ENCODE peak calls at places on chromosomes 13 and 19, in nine cellular contexts. R, J, N, B, C, P, Y, E and Z are unnamed samples.

GRCh38 chr19:46896076-46896794 is 35.4 kb downstream of the ARHGAP35 start:
- DNase-seq in R (no peak), J (no peak), N (no peak), B (no peak), C (no peak), P (no peak), Y (no peak), E (peak), Z (no peak)

GRCh38 chr13:108961542-108962125 is 332.2 kb downstream of the MYO16 start:
- DNase-seq in R (no peak), J (no peak), N (no peak), B (no peak), C (no peak), P (no peak), Y (peak), E (no peak), Z (no peak)

GRCh38 chr19:17390665-17391370 is 3.2 kb downstream of the CCDC194 start:
- DNase-seq in R (peak), J (peak), N (peak), B (peak), C (peak), P (peak), Y (peak), E (peak), Z (peak)

GRCh38 chr13:62302341-62302740 is 886.7 kb upstream of the PCDH20 start:
- DNase-seq in R (no peak), J (no peak), N (no peak), B (no peak), C (no peak), P (no peak), Y (no peak), E (no peak), Z (no peak)

GRCh38 chr13:25744176-25744575 is 307.6 kb downstream of the SHISA2 start:
- DNase-seq in R (no peak), J (no peak), N (no peak), B (no peak), C (no peak), P (no peak), Y (peak), E (no peak), Z (peak)

GRCh38 chr19:6811906-6812305 is 39.4 kb downstream of the VAV1 start:
- DNase-seq in R (no peak), J (no peak), N (no peak), B (no peak), C (no peak), P (no peak), Y (no peak), E (peak), Z (no peak)

GRCh38 chr13:48536851-48537250 is 4.0 kb upstream of the RCBTB2 start:
- DNase-seq in R (no peak), J (no peak), N (no peak), B (no peak), C (no peak), P (no peak), Y (no peak), E (no peak), Z (no peak)

GRCh38 chr19:46776927-46777911 is 11.2 kb downstream of the SLC1A5 start:
- DNase-seq in R (no peak), J (no peak), N (no peak), B (no peak), C (no peak), P (no peak), Y (no peak), E (no peak), Z (no peak)

GRCh38 chr19:35075202-35076025 is 33.9 kb downstream of the HPN start:
- DNase-seq in R (no peak), J (no peak), N (no peak), B (no peak), C (no peak), P (no peak), Y (no peak), E (no peak), Z (no peak)

GRCh38 chr13:45102136-45102802 is 18.0 kb upstream of the GTF2F2 start:
- DNase-seq in R (no peak), J (no peak), N (no peak), B (no peak), C (no peak), P (no peak), Y (no peak), E (no peak), Z (no peak)

GRCh38 chr19:13083627-13084026 is 19.0 kb downstream of the LYL1 start:
- DNase-seq in R (no peak), J (no peak), N (no peak), B (no peak), C (no peak), P (no peak), Y (no peak), E (no peak), Z (no peak)

GRCh38 chr19:45280471-45280961 is 29.4 kb downstream of the MARK4 start:
- DNase-seq in R (no peak), J (no peak), N (no peak), B (no peak), C (no peak), P (no peak), Y (peak), E (no peak), Z (no peak)

GRCh38 chr13:106990594-106990993 is 422.7 kb upstream of the ARGLU1 start:
- DNase-seq in R (no peak), J (no peak), N (no peak), B (no peak), C (no peak), P (no peak), Y (no peak), E (no peak), Z (no peak)

GRCh38 chr13:95641961-95642621 is 2.4 kb downstream of the DZIP1 start:
- DNase-seq in R (peak), J (no peak), N (peak), B (peak), C (peak), P (peak), Y (no peak), E (peak), Z (no peak)

GRCh38 chr13:111510502-111511218 is 190.2 kb downstream of the TEX29 start:
- DNase-seq in R (no peak), J (no peak), N (peak), B (no peak), C (no peak), P (no peak), Y (no peak), E (no peak), Z (no peak)

GRCh38 chr13:88136098-88136790 is 465.1 kb downstream of the SLITRK5 start:
- DNase-seq in R (no peak), J (no peak), N (no peak), B (no peak), C (no peak), P (no peak), Y (no peak), E (no peak), Z (no peak)

GRCh38 chr19:23991170-23991569 is 76.5 kb downstream of the ZNF726 start:
- DNase-seq in R (no peak), J (peak), N (peak), B (no peak), C (no peak), P (no peak), Y (no peak), E (peak), Z (no peak)

GRCh38 chr13:42215578-42216421 is 56.2 kb upstream of the AKAP11 start:
- DNase-seq in R (peak), J (no peak), N (no peak), B (no peak), C (no peak), P (no peak), Y (no peak), E (no peak), Z (no peak)

GRCh38 chr19:11421607-11422098 is 2.5 kb upstream of the RGL3 start:
- DNase-seq in R (peak), J (peak), N (peak), B (peak), C (peak), P (no peak), Y (no peak), E (peak), Z (no peak)

GRCh38 chr13:108964601-108965000 is 335.2 kb downstream of the MYO16 start:
- DNase-seq in R (no peak), J (no peak), N (no peak), B (no peak), C (no peak), P (no peak), Y (no peak), E (no peak), Z (no peak)

GRCh38 chr13:28657784-28658538 is 969 bp upstream of the POMP start:
- DNase-seq in R (no peak), J (no peak), N (no peak), B (no peak), C (no peak), P (no peak), Y (peak), E (no peak), Z (no peak)
- TF ChIP-seq CTCF in R (no peak), J (no peak), N (no peak), B (peak), C (no peak), P (no peak), Y (no peak), E (no peak), Z (no peak)

GRCh38 chr19:10009714-10010224 is 535 bp downstream of the COL5A3 start:
- DNase-seq in R (no peak), J (no peak), N (no peak), B (no peak), C (no peak), P (no peak), Y (no peak), E (no peak), Z (no peak)
- H3K4me3 ChIP-seq in R (peak), J (peak), N (peak), B (peak), C (peak), P (peak), Y (no peak), E (no peak), Z (peak)

DNA sequence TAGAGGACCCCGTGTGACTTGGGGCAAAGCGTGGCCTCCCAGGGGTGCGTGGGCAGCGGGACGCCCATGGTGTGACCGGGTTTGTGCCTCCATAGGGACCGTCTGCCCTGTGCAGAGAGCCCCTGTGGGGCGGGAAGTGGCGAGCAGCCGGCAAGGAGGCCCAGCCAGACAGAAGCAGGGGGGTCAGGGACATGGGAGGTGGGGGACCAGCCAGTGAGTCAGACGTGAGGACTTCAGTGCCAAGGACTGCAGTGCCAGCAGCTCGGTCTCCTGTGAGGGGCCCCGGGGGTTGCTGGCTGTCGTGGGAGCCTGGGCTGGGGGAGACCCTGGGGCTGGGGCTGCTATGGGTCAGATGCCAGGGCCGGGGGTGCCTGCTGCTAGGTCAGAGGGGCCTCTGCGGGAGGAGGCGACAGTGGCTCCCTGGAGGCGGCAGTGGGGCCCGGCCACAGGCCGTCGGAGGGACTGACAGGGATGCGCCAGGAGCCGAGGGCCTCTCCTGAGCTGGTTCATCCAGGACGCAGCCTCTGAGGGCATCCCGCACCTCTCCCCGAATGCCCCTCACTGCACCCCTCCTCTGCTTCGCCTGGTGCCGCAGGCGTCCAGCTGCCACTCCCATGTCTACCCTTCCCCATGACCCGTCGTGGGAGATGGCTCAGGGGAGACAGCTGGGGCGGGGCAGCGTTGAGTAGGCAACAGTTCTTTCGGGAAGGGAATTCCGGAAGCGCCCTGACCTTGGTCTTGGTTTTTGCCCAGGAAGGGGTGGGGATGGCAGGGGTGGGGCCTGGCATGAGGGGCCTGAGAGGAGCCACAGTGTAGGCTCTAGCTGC is 80.0 kb downstream of the KDM4B start:
- DNase-seq in R (peak), J (no peak), N (no peak), B (no peak), C (no peak), P (peak), Y (no peak), E (no peak), Z (no peak)
- H3K27ac ChIP-seq in R (peak), J (no peak), N (no peak), B (no peak), C (no peak), P (no peak), Y (no peak), E (no peak), Z (peak)

GRCh38 chr13:113122571-113123225 is at the start of gene F10:
- DNase-seq in R (peak), J (peak), N (peak), B (peak), C (peak), P (peak), Y (no peak), E (peak), Z (peak)
- TF ChIP-seq CTCF in R (no peak), J (no peak), N (no peak), B (peak), C (no peak), P (no peak), Y (no peak), E (no peak), Z (no peak)

DNA sequence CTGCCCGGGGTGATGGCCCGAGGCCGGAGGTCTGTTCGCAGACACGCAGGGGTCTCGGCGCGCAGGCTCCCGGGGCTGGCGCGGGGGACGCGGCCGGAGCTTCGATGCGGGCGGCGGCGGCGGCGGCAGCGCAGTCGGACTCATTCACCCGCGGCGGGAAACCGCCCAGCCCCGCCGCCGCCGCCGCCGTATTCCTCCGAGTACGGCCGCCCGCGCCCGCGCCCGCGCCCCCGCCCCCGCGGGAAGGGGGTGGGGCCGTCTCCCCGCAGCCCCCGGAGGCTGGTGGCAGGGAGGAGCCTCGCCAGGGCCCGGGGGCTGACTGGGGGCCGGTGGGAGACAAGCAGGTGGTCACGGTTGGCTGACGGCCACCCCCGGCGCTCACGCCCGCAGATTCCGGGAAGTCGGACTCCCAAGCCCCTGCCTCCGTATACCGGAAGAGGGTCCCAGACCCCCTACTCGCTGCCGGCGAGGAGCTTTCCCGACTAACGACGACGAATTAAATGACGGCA is at the start of gene C2CD4C:
- DNase-seq in R (no peak), J (no peak), N (no peak), B (no peak), C (peak), P (peak), Y (no peak), E (peak), Z (peak)
- H3K4me3 ChIP-seq in R (peak), J (peak), N (peak), B (peak), C (peak), P (peak), Y (no peak), E (no peak), Z (peak)

DNA sequence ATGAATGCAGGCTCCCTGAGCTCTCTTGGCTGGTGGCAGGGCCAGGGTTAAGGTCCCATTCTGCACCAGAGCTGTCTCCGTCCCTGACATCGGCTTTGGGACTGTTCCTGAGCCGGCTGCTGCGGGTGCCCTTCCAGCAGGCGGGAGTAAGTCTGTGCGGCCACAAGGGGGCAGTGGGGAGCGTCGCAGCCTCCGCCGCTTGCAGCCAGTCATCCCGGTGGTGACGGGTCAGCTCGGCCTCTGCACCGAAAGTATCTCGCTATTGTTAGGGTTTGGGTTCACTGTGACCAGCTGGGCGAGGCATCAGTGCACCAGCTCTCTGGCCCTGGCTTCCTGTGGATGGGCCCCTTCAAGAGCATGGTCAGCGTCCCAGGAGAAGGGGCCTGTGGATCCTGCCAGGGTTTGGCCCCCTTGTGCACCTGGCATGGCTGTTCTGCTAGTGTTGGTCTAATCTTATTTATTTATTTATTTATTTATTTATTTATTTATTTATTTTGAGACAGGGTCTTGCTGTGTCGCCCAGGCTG is 15.1 kb downstream of the NDUFB7 start:
- DNase-seq in R (peak), J (peak), N (peak), B (peak), C (peak), P (peak), Y (peak), E (peak), Z (peak)
- H3K27ac ChIP-seq in R (no peak), J (peak), N (no peak), B (peak), C (peak), P (no peak), Y (no peak), E (no peak), Z (peak)

DNA sequence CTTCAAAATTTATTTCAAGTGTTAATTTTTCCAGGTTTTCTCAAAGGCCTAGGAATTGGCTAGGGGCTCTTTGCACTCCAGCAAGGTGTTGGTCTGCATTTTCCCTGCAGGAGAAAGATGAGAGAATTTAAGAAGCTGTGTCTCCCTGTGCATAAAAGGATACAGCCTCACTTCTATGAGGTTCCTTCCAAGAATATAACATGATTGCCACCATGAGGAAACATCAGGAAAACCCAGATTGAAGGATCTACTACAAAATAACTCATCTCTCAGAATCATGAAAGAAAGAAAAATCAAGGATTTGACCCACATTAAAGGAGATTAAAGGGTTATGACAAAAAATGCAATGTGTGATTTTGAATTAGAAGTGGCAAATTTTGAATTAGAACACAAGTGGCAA is 69.9 kb downstream of the RUBCNL start:
- DNase-seq in R (no peak), J (no peak), N (no peak), B (no peak), C (no peak), P (no peak), Y (no peak), E (no peak), Z (no peak)
- TF ChIP-seq CTCF in R (no peak), J (no peak), N (no peak), B (no peak), C (no peak), P (no peak), Y (no peak), E (no peak), Z (no peak)

DNA sequence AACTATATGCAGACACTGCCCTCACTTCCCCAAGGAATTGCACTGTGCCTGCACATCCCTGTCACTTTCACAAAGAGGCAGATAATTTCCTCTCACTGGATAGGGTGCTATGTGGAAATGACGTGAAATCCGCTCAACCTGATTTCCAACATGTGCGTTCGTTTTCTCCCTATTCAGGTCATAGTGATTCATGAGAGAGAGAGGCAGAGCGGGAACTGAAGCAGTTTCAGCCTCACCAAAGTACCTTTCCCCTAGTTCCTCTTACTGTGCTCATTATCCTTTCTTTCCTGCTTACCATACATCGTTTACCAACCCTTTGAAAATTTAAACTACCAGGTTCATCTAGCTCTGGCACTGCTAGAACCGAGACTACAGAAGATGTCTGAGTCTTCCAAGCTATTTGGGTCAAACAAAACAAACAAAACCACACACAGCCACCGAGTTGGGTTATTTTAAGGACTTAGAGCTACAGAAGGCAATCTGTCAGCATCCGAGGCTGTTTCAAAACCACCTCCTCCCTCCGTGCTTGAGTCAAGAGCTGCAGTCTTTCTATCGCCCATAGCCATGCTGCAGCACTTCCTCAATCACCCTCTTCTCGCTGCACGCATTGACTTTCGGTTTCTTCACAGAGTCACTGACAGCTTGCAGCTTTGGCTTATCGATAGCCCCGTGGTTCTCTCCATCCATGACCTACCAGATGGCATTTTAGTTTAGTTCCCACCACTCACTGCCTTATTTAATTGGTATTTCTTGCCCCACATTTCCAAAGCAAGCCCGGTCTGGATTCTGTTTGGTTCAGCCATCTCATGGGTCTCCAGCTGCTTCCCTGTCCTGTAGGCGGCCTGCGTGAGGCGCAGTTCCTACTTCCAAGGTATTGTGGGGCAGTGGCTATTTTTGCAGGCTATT is 1395.8 kb downstream of the EFNB2 start:
- DNase-seq in R (peak), J (peak), N (peak), B (peak), C (peak), P (no peak), Y (peak), E (peak), Z (peak)
- H3K4me3 ChIP-seq in R (peak), J (peak), N (peak), B (peak), C (peak), P (no peak), Y (peak), E (peak), Z (peak)

GRCh38 chr19:52789440-52789839 is 2.8 kb upstream of the ZNF600 start:
- DNase-seq in R (no peak), J (no peak), N (no peak), B (no peak), C (no peak), P (no peak), Y (no peak), E (no peak), Z (no peak)

GRCh38 chr19:52785506-52785905 is 1.1 kb downstream of the ZNF600 start:
- DNase-seq in R (no peak), J (no peak), N (no peak), B (no peak), C (no peak), P (no peak), Y (no peak), E (no peak), Z (no peak)

DNA sequence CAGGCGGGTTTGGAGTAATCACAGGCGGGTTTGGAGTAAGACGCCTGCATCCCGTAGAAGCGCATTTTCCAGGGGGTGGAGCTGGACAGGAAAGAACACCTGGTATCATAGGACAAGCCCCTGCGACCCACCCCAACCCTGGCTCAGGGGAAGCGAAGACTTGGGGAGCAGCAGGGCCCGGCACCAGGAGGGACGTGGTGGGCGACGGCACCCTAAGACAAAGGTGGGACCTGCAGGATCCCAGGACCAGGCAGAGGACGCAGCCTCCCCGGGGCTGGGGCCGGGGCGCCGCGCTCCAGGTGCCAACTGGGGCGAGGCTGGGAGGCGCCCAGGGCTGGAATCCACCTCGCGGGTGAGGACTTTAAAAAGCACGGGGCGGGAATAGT is 520 bp downstream of the ZNF600 start:
- DNase-seq in R (no peak), J (no peak), N (no peak), B (no peak), C (no peak), P (peak), Y (no peak), E (peak), Z (no peak)
- H3K27ac ChIP-seq in R (peak), J (peak), N (peak), B (peak), C (peak), P (no peak), Y (peak), E (peak), Z (peak)